ENCODE peak calls at places on chromosome 6, in five cellular contexts. K is SK-N-SH, U is fibroblast of lung, Z is K562, L is IMR-90. W is an unnamed sample.

GRCh38 chr6:56946368-56946767 is 8.5 kb upstream of the BEND6 start:
- DNase-seq in K (no peak), U (peak; percentile 20), Z (no peak), L (peak; percentile 71), W (no peak)

GRCh38 chr6:13311155-13311554 is 17.2 kb downstream of the TBC1D7 start:
- DNase-seq in K (no peak), U (no peak), Z (no peak), L (no peak), W (no peak)

GRCh38 chr6:47267301-47267700 is 42.4 kb downstream of the TNFRSF21 start:
- DNase-seq in K (no peak), U (no peak), Z (no peak), L (no peak), W (no peak)

GRCh38 chr6:6820688-6821238 is 232.2 kb downstream of the LY86 start:
- DNase-seq in K (no peak), U (no peak), Z (no peak), L (no peak), W (no peak)

GRCh38 chr6:167937948-167938911 is 59.2 kb upstream of the KIF25 start:
- DNase-seq in K (no peak), U (no peak), Z (no peak), L (no peak), W (no peak)

GRCh38 chr6:164005312-164005711 is 590.8 kb downstream of the QKI start:
- DNase-seq in K (no peak), U (no peak), Z (no peak), L (no peak), W (no peak)

GRCh38 chr6:69866351-69867074 is at the start of gene COL19A1:
- DNase-seq in K (peak; percentile 34), U (no peak), Z (peak; percentile 4), L (no peak), W (no peak)

GRCh38 chr6:46491789-46492547 is 719 bp upstream of the RCAN2 start:
- DNase-seq in K (peak; percentile 63), U (peak; percentile 18), Z (no peak), L (peak; percentile 1), W (no peak)

GRCh38 chr6:20706293-20707165 is 172.3 kb downstream of the CDKAL1 start:
- DNase-seq in K (no peak), U (peak; percentile 43), Z (no peak), L (peak; percentile 73), W (no peak)

GRCh38 chr6:127606131-127606562 is 29.2 kb downstream of the C6orf58 start:
- DNase-seq in K (peak; percentile 17), U (peak; percentile 54), Z (no peak), L (peak; percentile 31), W (no peak)

GRCh38 chr6:131592935-131593334 is 19.9 kb downstream of the ARG1 start:
- DNase-seq in K (no peak), U (no peak), Z (no peak), L (no peak), W (no peak)

GRCh38 chr6:28864321-28864923 is 59.4 kb downstream of the TRIM27 start:
- DNase-seq in K (no peak), U (no peak), Z (peak; percentile 86), L (no peak), W (no peak)

GRCh38 chr6:46626228-46626909 is 26.2 kb downstream of the CYP39A1 start:
- DNase-seq in K (peak; percentile 6), U (peak; percentile 64), Z (peak; percentile 19), L (peak; percentile 21), W (no peak)

GRCh38 chr6:148657053-148657452 is 89.8 kb upstream of the UST start:
- DNase-seq in K (no peak), U (peak; percentile 88), Z (no peak), L (peak; percentile 84), W (no peak)

GRCh38 chr6:32819729-32820128 is 2.9 kb upstream of the HLA-DOB start:
- DNase-seq in K (no peak), U (peak; percentile 41), Z (peak; percentile 11), L (peak; percentile 79), W (no peak)

GRCh38 chr6:142478117-142478516 is 176.3 kb downstream of the ADGRG6 start:
- DNase-seq in K (no peak), U (peak; percentile 28), Z (peak; percentile 38), L (peak; percentile 41), W (peak; percentile 68)

GRCh38 chr6:157211603-157212455 is 111.5 kb downstream of the TMEM242 start:
- DNase-seq in K (no peak), U (no peak), Z (no peak), L (no peak), W (no peak)

GRCh38 chr6:169654590-169655391 is 47.0 kb downstream of the WDR27 start:
- DNase-seq in K (peak; percentile 68), U (peak; percentile 73), Z (no peak), L (peak; percentile 61), W (peak; percentile 37)

DNA sequence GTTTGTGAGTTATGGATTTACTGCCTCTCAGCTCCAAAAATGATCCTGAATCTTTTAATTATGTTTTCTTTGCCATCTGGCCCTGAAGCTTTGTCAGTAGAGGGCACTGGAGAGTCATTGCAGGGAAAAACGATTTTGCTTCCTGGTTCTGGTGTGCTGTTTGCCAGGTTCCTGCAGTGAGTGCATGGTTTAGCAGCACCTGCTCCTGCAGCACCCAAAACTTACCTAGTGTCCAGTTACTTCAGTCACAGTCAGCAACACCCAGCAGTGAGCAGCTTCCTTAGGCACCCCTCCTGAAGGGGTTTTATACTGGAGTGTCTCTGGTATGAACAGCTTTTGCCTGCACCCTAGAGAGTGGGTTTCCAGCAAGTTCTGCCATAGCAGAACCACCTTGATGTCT is 6.0 kb upstream of the TRIM26 start:
- DNase-seq in K (peak; percentile 72), U (peak; percentile 56), Z (peak; percentile 64), L (peak; percentile 44), W (peak; percentile 53)
- H3K9ac ChIP-seq in K (no peak overlapping the region), U (no peak overlapping the region), Z (no peak overlapping the region), L (no peak overlapping the region), W (no peak overlapping the region)

GRCh38 chr6:82118150-82118562 is 129.4 kb downstream of the IBTK start:
- DNase-seq in K (no peak), U (no peak), Z (no peak), L (no peak), W (peak; percentile 7)

GRCh38 chr6:82123632-82124031 is 123.9 kb downstream of the IBTK start:
- DNase-seq in K (no peak), U (no peak), Z (no peak), L (no peak), W (no peak)
- H2AFZ ChIP-seq in K (no peak overlapping the region), U (no peak overlapping the region), Z (no peak overlapping the region), L (no peak overlapping the region), W (no peak overlapping the region)

GRCh38 chr6:21994821-21995220 is 302.0 kb downstream of the PRL start:
- DNase-seq in K (no peak), U (no peak), Z (no peak), L (no peak), W (no peak)

GRCh38 chr6:21998539-21998938 is 298.3 kb downstream of the PRL start:
- DNase-seq in K (no peak), U (no peak), Z (no peak), L (no peak), W (no peak)

GRCh38 chr6:21995318-21995717 is 301.5 kb downstream of the PRL start:
- DNase-seq in K (no peak), U (no peak), Z (no peak), L (no peak), W (no peak)

GRCh38 chr6:21997414-21998037 is 299.3 kb downstream of the PRL start:
- DNase-seq in K (peak; percentile 39), U (no peak), Z (peak; percentile 89), L (peak; percentile 59), W (no peak)

GRCh38 chr6:21996425-21997207 is 300.2 kb downstream of the PRL start:
- DNase-seq in K (peak; percentile 37), U (no peak), Z (peak; percentile 54), L (no peak), W (no peak)
- H3K27ac ChIP-seq in K (peak overlapping the region; percentile 99), U (no peak overlapping the region), Z (peak overlapping the region; percentile 78), L (peak overlapping the region; percentile 37), W (no peak overlapping the region)

GRCh38 chr6:155417454-155417853 is 38.2 kb downstream of the NOX3 start:
- DNase-seq in K (no peak), U (peak; percentile 6), Z (no peak), L (peak; percentile 16), W (no peak)
- H3K9ac ChIP-seq in K (peak overlapping the region; percentile 47), U (no peak overlapping the region), Z (no peak overlapping the region), L (no peak overlapping the region), W (no peak overlapping the region)